ENCODE peak calls at places on chromosomes 13 and 19, in nine cellular contexts. V is upper lobe of right lung; W is psoas muscle; T is right cardiac atrium; D is CD4-positive, alpha-beta T cell; N is foreskin keratinocyte; J is substantia nigra; K is mammary epithelial cell; E is PC-9. I is an unnamed sample.

GRCh38 chr19:34692541-34692940 is 15.1 kb downstream of the ZNF302 start:
- DNase-seq in T (no peak), J (no peak), K (no peak), N (no peak), E (no peak), W (no peak), D (no peak), V (no peak), I (no peak)

GRCh38 chr19:873084-874019 is 13.9 kb downstream of the CFD start:
- DNase-seq in D (peak; percentile 81), W (no peak), E (no peak), J (no peak), T (peak; percentile 82), V (peak; percentile 81), K (peak; percentile 11), N (no peak), I (no peak)

GRCh38 chr19:40192758-40193586 is 1.7 kb downstream of the MAP3K10 start:
- DNase-seq in K (no peak), E (no peak), J (no peak), V (no peak), N (no peak), W (no peak), D (no peak), T (no peak), I (no peak)

GRCh38 chr19:48966541-48967345 is 1.6 kb downstream of the FTL start:
- DNase-seq in E (peak; percentile 44), W (no peak), T (no peak), K (no peak), D (no peak), J (no peak), V (no peak), N (no peak), I (no peak)

GRCh38 chr13:59659981-59660380 is 503.7 kb downstream of the DIAPH3 start:
- DNase-seq in V (no peak), W (no peak), E (no peak), N (no peak), K (no peak), J (no peak), T (no peak), D (no peak), I (no peak)

GRCh38 chr19:19078801-19079200 is 15.0 kb downstream of the SLC25A42 start:
- DNase-seq in J (no peak), V (no peak), D (no peak), W (no peak), K (no peak), E (no peak), T (no peak), N (no peak), I (no peak)

GRCh38 chr13:103542648-103543047 is 476.4 kb upstream of the SLC10A2 start:
- DNase-seq in V (no peak), J (no peak), E (no peak), T (no peak), K (no peak), D (no peak), N (no peak), W (no peak), I (no peak)

GRCh38 chr13:40120781-40121180 is 465.3 kb downstream of the COG6 start:
- DNase-seq in V (no peak), K (no peak), J (no peak), E (no peak), W (no peak), N (no peak), T (no peak), D (no peak), I (no peak)

GRCh38 chr19:31274266-31274963 is 74.8 kb downstream of the TSHZ3 start:
- DNase-seq in T (peak; percentile 13), D (no peak), J (no peak), K (no peak), N (no peak), E (no peak), V (peak; percentile 17), W (no peak), I (no peak)

GRCh38 chr19:17376935-17377600 is at the start of gene PLVAP:
- DNase-seq in K (no peak), T (peak; percentile 89), W (peak; percentile 28), D (no peak), V (no peak), N (no peak), E (no peak), J (no peak), I (no peak)

GRCh38 chr13:30466358-30466714 is 600 bp upstream of the HMGB1 start:
- DNase-seq in N (no peak), E (no peak), K (no peak), V (no peak), W (no peak), J (no peak), T (no peak), D (no peak), I (no peak)

GRCh38 chr19:8680676-8681344 is 17.8 kb downstream of the ACTL9 start:
- DNase-seq in N (no peak), D (no peak), K (no peak), J (no peak), T (no peak), W (no peak), V (no peak), E (no peak), I (no peak)

GRCh38 chr13:86920960-86921359 is 750.2 kb upstream of the SLITRK5 start:
- DNase-seq in K (no peak), T (no peak), E (no peak), J (no peak), N (no peak), D (no peak), W (no peak), V (no peak), I (no peak)

GRCh38 chr19:10523135-10523636 is 5.9 kb upstream of the S1PR5 start:
- DNase-seq in V (no peak), D (no peak), E (no peak), J (no peak), W (no peak), T (no peak), K (no peak), N (no peak), I (no peak)

GRCh38 chr19:19115954-19116353 is 22.3 kb downstream of the TMEM161A start:
- DNase-seq in E (no peak), K (no peak), T (no peak), V (peak; percentile 77), J (peak; percentile 15), D (peak; percentile 25), N (no peak), W (peak; percentile 53), I (no peak)

GRCh38 chr13:70191034-70191433 is 82.8 kb upstream of the KLHL1 start:
- DNase-seq in E (no peak), J (no peak), D (no peak), V (no peak), W (no peak), T (no peak), K (no peak), N (no peak), I (no peak)

GRCh38 chr13:50587839-50588373 is 255.6 kb downstream of the DLEU7 start:
- DNase-seq in K (no peak), N (no peak), D (no peak), V (no peak), W (no peak), E (no peak), J (no peak), T (no peak), I (no peak)
- H3K27ac ChIP-seq in K (no peak overlapping the region), N (no peak overlapping the region), D (no peak overlapping the region), V (no peak overlapping the region), W (no peak overlapping the region), E (no peak overlapping the region), J (no peak overlapping the region), T (no peak overlapping the region), I (no peak overlapping the region)

DNA sequence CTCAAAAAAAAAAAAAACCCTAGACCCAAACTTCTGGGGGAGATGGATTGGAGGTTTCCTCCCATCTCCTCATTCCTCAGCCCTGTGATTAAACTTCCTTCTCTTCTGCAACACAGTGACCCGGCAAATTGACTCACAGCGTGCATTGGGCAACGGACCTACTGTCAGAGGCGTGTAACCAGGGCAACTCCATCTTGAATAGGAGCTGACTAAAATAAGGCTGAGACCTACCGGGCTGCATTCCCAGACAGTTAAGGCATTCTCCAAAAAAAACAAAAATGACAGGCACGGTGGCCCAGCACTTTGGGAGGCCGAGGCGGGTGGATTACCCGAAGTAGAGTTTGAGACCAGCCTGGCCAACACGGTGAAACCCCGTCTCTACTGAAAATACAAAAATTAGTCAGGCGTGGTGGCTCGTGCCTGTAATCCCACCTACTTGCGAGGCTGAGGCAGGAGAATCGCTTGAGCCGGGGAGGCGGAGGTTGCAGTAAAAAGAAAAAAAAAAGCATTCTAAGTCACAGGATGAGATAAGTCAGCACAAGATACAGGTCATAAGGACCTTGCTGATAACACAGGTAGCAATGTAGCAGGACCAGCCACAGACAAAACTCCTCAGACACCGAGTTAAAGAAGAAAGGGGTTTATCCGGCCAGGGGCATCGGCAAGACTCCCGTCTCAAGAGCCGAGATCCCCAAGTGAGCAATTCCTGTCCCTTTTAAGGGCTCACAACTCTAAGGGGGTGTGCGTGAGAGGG is 5.4 kb upstream of the NLRP7 start:
- DNase-seq in N (no peak), E (peak; percentile 99), J (no peak), V (peak; percentile 77), D (no peak), T (no peak), W (no peak), K (no peak), I (no peak)
- H3K27ac ChIP-seq in N (no peak overlapping the region), E (peak overlapping the region; percentile 88), J (no peak overlapping the region), V (no peak overlapping the region), D (no peak overlapping the region), T (no peak overlapping the region), W (no peak overlapping the region), K (no peak overlapping the region), I (no peak overlapping the region)

GRCh38 chr19:36093687-36094086 is 17.3 kb upstream of the OVOL3 start:
- DNase-seq in T (no peak), D (no peak), W (no peak), V (no peak), E (no peak), K (no peak), J (peak; percentile 18), N (no peak), I (no peak)

GRCh38 chr19:36093146-36093662 is 17.7 kb upstream of the OVOL3 start:
- DNase-seq in T (no peak), N (no peak), V (no peak), D (no peak), E (no peak), W (no peak), K (no peak), J (no peak), I (no peak)

GRCh38 chr19:36089847-36090246 is 21.1 kb upstream of the OVOL3 start:
- DNase-seq in V (no peak), N (no peak), K (no peak), D (no peak), T (no peak), E (no peak), J (no peak), W (no peak), I (no peak)

GRCh38 chr19:36090930-36091695 is 19.8 kb upstream of the OVOL3 start:
- DNase-seq in V (no peak), T (no peak), J (no peak), E (no peak), K (no peak), N (no peak), W (no peak), D (no peak), I (no peak)

GRCh38 chr19:36092566-36092965 is 18.4 kb upstream of the OVOL3 start:
- DNase-seq in W (no peak), J (no peak), E (no peak), N (no peak), T (no peak), K (no peak), D (no peak), V (no peak), I (no peak)
- H3K27ac ChIP-seq in W (no peak overlapping the region), J (peak overlapping the region; percentile 88), E (no peak overlapping the region), N (no peak overlapping the region), T (no peak overlapping the region), K (no peak overlapping the region), D (no peak overlapping the region), V (no peak overlapping the region), I (no peak overlapping the region)

GRCh38 chr19:50830266-50831025 is 2.9 kb downstream of the KLK15 start:
- DNase-seq in V (no peak), K (no peak), J (no peak), N (no peak), T (no peak), D (no peak), E (peak; percentile 51), W (no peak), I (no peak)
- H3K27ac ChIP-seq in V (no peak overlapping the region), K (no peak overlapping the region), J (no peak overlapping the region), N (no peak overlapping the region), T (no peak overlapping the region), D (no peak overlapping the region), E (no peak overlapping the region), W (no peak overlapping the region), I (no peak overlapping the region)